ENCODE peak calls at places on chromosomes 3 and 15, in seven cellular contexts. A is transverse colon, P is K562, L is HepG2, I is Peyer's patch, E is ovary, Q is heart left ventricle. C is an unnamed sample.

GRCh38 chr3:99532246-99532645 is 106.1 kb upstream of the COL8A1 start:
- DNase-seq in A (peak), P (peak), L (peak), I (peak), E (peak), Q (no peak), C (peak)

GRCh38 chr3:31531465-31531991 is 1.2 kb upstream of the STT3B start:
- DNase-seq in A (no peak), P (peak), L (no peak), I (no peak), E (no peak), Q (no peak), C (no peak)

GRCh38 chr3:164539215-164539614 is 539.1 kb downstream of the SI start:
- DNase-seq in A (no peak), P (no peak), L (no peak), I (no peak), E (no peak), Q (no peak), C (no peak)

GRCh38 chr15:66798426-66799061 is 96.5 kb downstream of the SMAD6 start:
- DNase-seq in A (no peak), P (no peak), L (no peak), I (peak), E (no peak), Q (no peak), C (no peak)

GRCh38 chr15:65082303-65082958 is 5.9 kb downstream of the KBTBD13 start:
- DNase-seq in A (peak), P (no peak), L (no peak), I (peak), E (no peak), Q (no peak), C (no peak)

GRCh38 chr3:58175429-58176184 is 35.2 kb downstream of the DNASE1L3 start:
- DNase-seq in A (peak), P (peak), L (peak), I (peak), E (peak), Q (no peak), C (no peak)

GRCh38 chr3:196812853-196813252 is 54.9 kb upstream of the SENP5 start:
- DNase-seq in A (no peak), P (no peak), L (no peak), I (no peak), E (no peak), Q (no peak), C (no peak)

GRCh38 chr3:39146611-39147373 is 6.6 kb downstream of the CSRNP1 start:
- DNase-seq in A (peak), P (peak), L (peak), I (peak), E (peak), Q (peak), C (peak)

GRCh38 chr3:56183529-56183928 is 284.7 kb downstream of the ERC2 start:
- DNase-seq in A (no peak), P (no peak), L (no peak), I (no peak), E (no peak), Q (no peak), C (no peak)

GRCh38 chr15:62564889-62565288 is 399.8 kb upstream of the C2CD4B start:
- DNase-seq in A (no peak), P (no peak), L (no peak), I (no peak), E (no peak), Q (no peak), C (no peak)

GRCh38 chr3:54321515-54321914 is 199.2 kb downstream of the CACNA2D3 start:
- DNase-seq in A (peak), P (no peak), L (no peak), I (no peak), E (no peak), Q (no peak), C (no peak)

GRCh38 chr15:91186892-91187644 is 87.0 kb downstream of the SV2B start:
- DNase-seq in A (no peak), P (peak), L (peak), I (no peak), E (no peak), Q (no peak), C (no peak)

GRCh38 chr15:91113036-91113435 is 13.0 kb downstream of the SV2B start:
- DNase-seq in A (no peak), P (no peak), L (no peak), I (no peak), E (no peak), Q (no peak), C (no peak)

GRCh38 chr3:171944109-171945016 is 95.0 kb upstream of the FNDC3B start:
- DNase-seq in A (no peak), P (no peak), L (no peak), I (no peak), E (no peak), Q (no peak), C (no peak)

GRCh38 chr3:55180936-55181535 is 253.2 kb upstream of the LRTM1 start:
- DNase-seq in A (no peak), P (peak), L (peak), I (peak), E (peak), Q (no peak), C (no peak)

GRCh38 chr3:49924683-49925082 is 4.9 kb downstream of the MON1A start:
- DNase-seq in A (no peak), P (peak), L (no peak), I (no peak), E (no peak), Q (no peak), C (peak)

GRCh38 chr3:37543692-37544091 is 318.0 kb upstream of the CTDSPL start:
- DNase-seq in A (no peak), P (no peak), L (no peak), I (no peak), E (no peak), Q (no peak), C (no peak)

GRCh38 chr3:148951599-148952361 is 39.6 kb upstream of the GYG1 start:
- DNase-seq in A (no peak), P (no peak), L (no peak), I (no peak), E (no peak), Q (no peak), C (no peak)

GRCh38 chr3:112561085-112561692 is 573 bp downstream of the ATG3 start:
- DNase-seq in A (peak), P (peak), L (peak), I (peak), E (peak), Q (peak), C (peak)

GRCh38 chr3:38453075-38453913 is at the start of gene ACVR2B:
- DNase-seq in A (peak), P (peak), L (peak), I (peak), E (peak), Q (peak), C (peak)

GRCh38 chr3:70933105-70933810 is 620.8 kb upstream of the MDFIC2 start:
- DNase-seq in A (no peak), P (no peak), L (peak), I (no peak), E (no peak), Q (no peak), C (no peak)

GRCh38 chr3:118850687-118851086 is 184.0 kb downstream of the IGSF11 start:
- DNase-seq in A (no peak), P (no peak), L (no peak), I (no peak), E (no peak), Q (no peak), C (no peak)

GRCh38 chr3:36332139-36332538 is 48.2 kb upstream of the STAC start:
- DNase-seq in A (no peak), P (no peak), L (no peak), I (no peak), E (no peak), Q (no peak), C (no peak)

GRCh38 chr3:197376020-197376419 is 77.6 kb upstream of the DLG1 start:
- DNase-seq in A (no peak), P (no peak), L (no peak), I (no peak), E (no peak), Q (no peak), C (no peak)

GRCh38 chr3:119245778-119246177 is 5.1 kb upstream of the B4GALT4 start:
- DNase-seq in A (no peak), P (peak), L (no peak), I (no peak), E (no peak), Q (peak), C (no peak)

GRCh38 chr15:51223771-51224229 is 114.6 kb downstream of the CYP19A1 start:
- DNase-seq in A (no peak), P (peak), L (no peak), I (no peak), E (no peak), Q (no peak), C (peak)

GRCh38 chr3:154818676-154819255 is 261.4 kb upstream of the MME start:
- DNase-seq in A (no peak), P (no peak), L (no peak), I (no peak), E (no peak), Q (no peak), C (no peak)

GRCh38 chr3:23961064-23961463 is 16.0 kb downstream of the NR1D2 start:
- DNase-seq in A (no peak), P (no peak), L (no peak), I (no peak), E (no peak), Q (no peak), C (no peak)

GRCh38 chr15:88071141-88071540 is 185.4 kb downstream of the NTRK3 start:
- DNase-seq in A (no peak), P (no peak), L (no peak), I (no peak), E (no peak), Q (no peak), C (no peak)

DNA sequence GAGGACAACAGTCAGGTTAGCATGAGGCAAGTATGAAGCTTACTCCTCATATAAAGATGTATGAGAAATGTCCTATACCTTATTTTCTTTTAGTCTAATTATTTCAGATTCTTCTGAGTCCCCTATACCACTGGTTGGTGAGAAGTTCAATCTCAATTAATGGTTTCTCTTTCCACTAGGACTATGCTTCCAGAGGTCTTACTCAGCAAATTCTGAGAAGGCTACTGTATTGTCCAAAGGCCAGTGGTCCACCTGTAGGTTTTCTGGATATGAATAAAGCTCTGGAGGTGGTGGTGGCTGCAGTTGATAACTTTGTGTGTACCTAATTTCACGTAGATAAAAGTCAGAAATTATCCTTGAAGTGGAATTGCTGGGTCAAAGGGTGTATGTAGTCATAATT is 149.4 kb downstream of the EPHB1 start:
- DNase-seq in A (no peak), P (no peak), L (no peak), I (no peak), E (no peak), Q (no peak), C (no peak)
- TF ChIP-seq POLR2A in A (no peak), P (no peak), L (no peak), I (no peak), E (no peak), Q (no peak), C (no peak)

GRCh38 chr3:161405836-161406235 is 34.5 kb upstream of the SPTSSB start:
- DNase-seq in A (no peak), P (no peak), L (no peak), I (no peak), E (no peak), Q (no peak), C (no peak)

GRCh38 chr3:161403251-161403650 is 31.9 kb upstream of the SPTSSB start:
- DNase-seq in A (no peak), P (no peak), L (no peak), I (no peak), E (no peak), Q (no peak), C (no peak)

GRCh38 chr3:161405087-161405486 is 33.8 kb upstream of the SPTSSB start:
- DNase-seq in A (no peak), P (no peak), L (no peak), I (no peak), E (no peak), Q (no peak), C (no peak)

GRCh38 chr3:161400650-161401049 is 29.3 kb upstream of the SPTSSB start:
- DNase-seq in A (no peak), P (no peak), L (no peak), I (no peak), E (no peak), Q (no peak), C (no peak)

DNA sequence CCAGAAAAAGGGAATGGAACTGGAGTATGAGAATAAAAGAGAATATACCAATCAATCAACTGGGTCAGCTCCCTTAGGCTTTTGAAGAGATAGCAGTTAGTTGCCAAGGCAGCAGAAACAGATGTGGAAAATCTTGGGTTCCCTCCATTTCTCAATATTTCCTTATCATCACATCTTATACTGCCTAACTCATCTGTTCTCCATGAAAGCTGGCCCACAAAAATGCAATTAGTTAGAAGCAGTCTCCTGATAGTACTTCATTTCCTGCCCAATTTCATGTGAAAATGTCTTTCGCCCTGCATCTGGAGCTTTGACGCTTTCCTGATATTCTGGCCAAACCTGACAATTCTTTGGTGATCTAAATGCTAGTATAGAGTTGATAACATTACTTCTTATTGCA is 30.1 kb upstream of the SPTSSB start:
- DNase-seq in A (no peak), P (no peak), L (no peak), I (no peak), E (no peak), Q (no peak), C (no peak)
- TF ChIP-seq POLR2A in A (no peak), P (no peak), L (no peak), I (no peak), E (no peak), Q (no peak), C (no peak)

GRCh38 chr3:175274056-175274455 is 414.9 kb downstream of the NAALADL2 start:
- DNase-seq in A (no peak), P (no peak), L (no peak), I (no peak), E (no peak), Q (no peak), C (no peak)
- TF ChIP-seq POLR2A in A (no peak), P (no peak), L (no peak), I (no peak), E (no peak), Q (no peak), C (no peak)

DNA sequence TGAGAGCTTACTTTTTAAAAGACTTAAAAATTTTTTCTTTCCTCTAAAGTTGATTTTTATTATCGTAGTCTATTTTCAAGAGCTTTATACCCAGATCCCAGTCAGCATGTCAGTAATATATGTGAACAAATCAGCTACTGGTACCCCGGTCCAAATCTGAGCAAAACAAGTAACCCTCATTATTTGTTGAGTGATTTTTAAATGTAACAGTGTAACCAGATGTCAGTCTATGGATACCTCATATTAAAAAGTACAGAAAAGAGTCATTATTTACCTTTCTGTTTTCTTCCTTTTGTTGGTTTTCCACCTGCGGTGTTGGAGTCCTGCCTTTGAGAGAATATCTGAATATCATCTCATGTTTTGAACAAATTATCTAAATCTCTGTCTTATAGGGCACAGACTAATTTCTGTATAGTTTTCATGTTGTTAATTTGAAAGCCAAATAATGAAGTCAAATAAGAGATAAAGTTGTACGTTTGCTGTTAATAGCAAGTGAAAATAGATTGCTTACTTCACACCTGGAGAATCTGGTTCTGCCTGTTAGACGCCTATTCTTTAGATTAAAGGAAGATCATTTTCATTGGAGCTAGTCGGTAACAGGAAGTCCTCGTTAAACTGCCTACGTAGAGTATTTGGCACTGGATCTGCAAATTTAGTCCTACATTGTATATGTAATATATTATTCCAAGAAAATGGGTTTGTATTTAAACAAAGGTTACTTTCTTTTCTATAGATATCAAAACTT is at the start of gene STX19:
- DNase-seq in A (no peak), P (no peak), L (no peak), I (no peak), E (no peak), Q (no peak), C (no peak)
- TF ChIP-seq POLR2A in A (peak), P (no peak), L (no peak), I (peak), E (no peak), Q (no peak), C (no peak)

C was measured in H54.